ENCODE peak calls at places on chromosomes 2 and 18, in seven cellular contexts. A is ELR; C is body of pancreas; R is erythroblast; Q is AG09309; H is central memory CD8-positive, alpha-beta T cell; Y is heart right ventricle. E is an unnamed sample.

GRCh38 chr2:56288863-56289580 is 105.2 kb downstream of the CCDC85A start:
- DNase-seq in A (peak; percentile 23), C (no peak), R (no peak), Q (no peak), H (no peak), Y (no peak), E (no peak)

GRCh38 chr2:69012310-69013122 is 463 bp upstream of the ANTXR1 start:
- DNase-seq in A (peak; percentile 81), C (peak; percentile 58), R (peak; percentile 22), Q (no peak), H (peak; percentile 24), Y (peak; percentile 74), E (peak; percentile 67)

GRCh38 chr2:172461591-172462392 is 34.4 kb downstream of the ITGA6 start:
- DNase-seq in A (peak; percentile 52), C (peak; percentile 81), R (peak; percentile 37), Q (no peak), H (peak; percentile 62), Y (peak; percentile 58), E (peak; percentile 59)

GRCh38 chr18:23200751-23201150 is 65.5 kb downstream of the CABLES1 start:
- DNase-seq in A (no peak), C (no peak), R (peak; percentile 56), Q (no peak), H (no peak), Y (no peak), E (no peak)

GRCh38 chr2:58698610-58699009 is 457.5 kb upstream of the FANCL start:
- DNase-seq in A (no peak), C (no peak), R (no peak), Q (no peak), H (no peak), Y (no peak), E (no peak)

GRCh38 chr2:88666576-88666975 is 24.9 kb upstream of the RPIA start:
- DNase-seq in A (no peak), C (peak; percentile 95), R (no peak), Q (no peak), H (no peak), Y (no peak), E (no peak)

GRCh38 chr2:221444106-221444505 is 128.0 kb downstream of the EPHA4 start:
- DNase-seq in A (peak; percentile 63), C (no peak), R (peak; percentile 64), Q (peak; percentile 61), H (no peak), Y (peak; percentile 48), E (no peak)

GRCh38 chr18:73093687-73094250 is 226.0 kb upstream of the NETO1 start:
- DNase-seq in A (no peak), C (no peak), R (no peak), Q (no peak), H (no peak), Y (no peak), E (no peak)

GRCh38 chr2:100416939-100417744 is at the start of gene CHST10:
- DNase-seq in A (peak; percentile 68), C (peak; percentile 69), R (peak; percentile 78), Q (no peak), H (no peak), Y (peak; percentile 57), E (peak; percentile 38)

GRCh38 chr2:105272176-105272575 is 30.6 kb downstream of the GPR45 start:
- DNase-seq in A (no peak), C (no peak), R (no peak), Q (no peak), H (no peak), Y (no peak), E (no peak)

GRCh38 chr2:222609391-222609790 is 46.5 kb downstream of the FARSB start:
- DNase-seq in A (no peak), C (no peak), R (no peak), Q (no peak), H (no peak), Y (no peak), E (no peak)

GRCh38 chr2:159936471-159936870 is 125.9 kb downstream of the PLA2R1 start:
- DNase-seq in A (peak; percentile 21), C (peak; percentile 8), R (no peak), Q (no peak), H (no peak), Y (no peak), E (no peak)

GRCh38 chr2:205129531-205129930 is 552.8 kb upstream of the NRP2 start:
- DNase-seq in A (no peak), C (no peak), R (no peak), Q (no peak), H (no peak), Y (no peak), E (no peak)

GRCh38 chr2:201880620-201881381 is 74.5 kb downstream of the CDK15 start:
- DNase-seq in A (peak; percentile 72), C (peak; percentile 7), R (peak; percentile 37), Q (peak; percentile 55), H (no peak), Y (no peak), E (no peak)

E was measured in lung.